ENCODE peak calls at places on chromosome 12, in seven cellular contexts. One of them, this sample, is unnamed.

GRCh38 chr12:78671295-78671694 is 193.3 kb upstream of the SYT1 start:
- DNase-seq in tibial nerve: no peak
- DNase-seq in hepatocyte: peak; percentile 36
- DNase-seq in stomach: no peak
- DNase-seq in body of pancreas: no peak
- DNase-seq in thoracic aorta: no peak
- DNase-seq in effector memory CD4-positive, alpha-beta T cell: no peak
- DNase-seq in this sample: peak; percentile 11

GRCh38 chr12:70719672-70720420 is 82.6 kb upstream of the PTPRB start:
- DNase-seq in hepatocyte: peak; percentile 71
- DNase-seq in thoracic aorta: no peak
- DNase-seq in effector memory CD4-positive, alpha-beta T cell: no peak
- DNase-seq in tibial nerve: peak; percentile 18
- DNase-seq in stomach: no peak
- DNase-seq in body of pancreas: peak; percentile 33
- DNase-seq in this sample: peak; percentile 33

GRCh38 chr12:2999265-2999841 is 40.2 kb downstream of the TEAD4 start:
- DNase-seq in tibial nerve: no peak
- DNase-seq in hepatocyte: no peak
- DNase-seq in effector memory CD4-positive, alpha-beta T cell: no peak
- DNase-seq in thoracic aorta: no peak
- DNase-seq in body of pancreas: peak; percentile 97
- DNase-seq in stomach: no peak
- DNase-seq in this sample: no peak

GRCh38 chr12:68557011-68557715 is 53.5 kb upstream of the RAP1B start:
- DNase-seq in thoracic aorta: no peak
- DNase-seq in hepatocyte: no peak
- DNase-seq in stomach: no peak
- DNase-seq in tibial nerve: no peak
- DNase-seq in effector memory CD4-positive, alpha-beta T cell: no peak
- DNase-seq in body of pancreas: no peak
- DNase-seq in this sample: no peak

GRCh38 chr12:106303202-106303820 is 778 bp downstream of the TCP11L2 start:
- DNase-seq in thoracic aorta: peak; percentile 74
- DNase-seq in stomach: peak; percentile 81
- DNase-seq in effector memory CD4-positive, alpha-beta T cell: peak; percentile 91
- DNase-seq in body of pancreas: peak; percentile 89
- DNase-seq in tibial nerve: peak; percentile 80
- DNase-seq in hepatocyte: peak; percentile 93
- DNase-seq in this sample: peak; percentile 52

GRCh38 chr12:16603265-16603915 is 2.6 kb downstream of the LMO3 start:
- DNase-seq in body of pancreas: no peak
- DNase-seq in stomach: no peak
- DNase-seq in hepatocyte: no peak
- DNase-seq in thoracic aorta: no peak
- DNase-seq in tibial nerve: no peak
- DNase-seq in effector memory CD4-positive, alpha-beta T cell: no peak
- DNase-seq in this sample: no peak

GRCh38 chr12:113030875-113031525 is 25.5 kb upstream of the DTX1 start:
- DNase-seq in tibial nerve: peak; percentile 40
- DNase-seq in hepatocyte: peak; percentile 72
- DNase-seq in body of pancreas: peak; percentile 40
- DNase-seq in stomach: no peak
- DNase-seq in effector memory CD4-positive, alpha-beta T cell: no peak
- DNase-seq in thoracic aorta: no peak
- DNase-seq in this sample: peak; percentile 47

GRCh38 chr12:52976574-52977071 is 27.7 kb downstream of the KRT18 start:
- DNase-seq in tibial nerve: no peak
- DNase-seq in body of pancreas: no peak
- DNase-seq in thoracic aorta: no peak
- DNase-seq in effector memory CD4-positive, alpha-beta T cell: no peak
- DNase-seq in hepatocyte: no peak
- DNase-seq in stomach: no peak
- DNase-seq in this sample: no peak

GRCh38 chr12:119461815-119462214 is 127.3 kb downstream of the CCDC60 start:
- DNase-seq in body of pancreas: no peak
- DNase-seq in tibial nerve: no peak
- DNase-seq in effector memory CD4-positive, alpha-beta T cell: no peak
- DNase-seq in thoracic aorta: no peak
- DNase-seq in stomach: no peak
- DNase-seq in hepatocyte: no peak
- DNase-seq in this sample: no peak

GRCh38 chr12:123767613-123768012 is 5.5 kb downstream of the DNAH10 start:
- DNase-seq in thoracic aorta: no peak
- DNase-seq in effector memory CD4-positive, alpha-beta T cell: no peak
- DNase-seq in stomach: no peak
- DNase-seq in tibial nerve: no peak
- DNase-seq in hepatocyte: no peak
- DNase-seq in body of pancreas: no peak
- DNase-seq in this sample: no peak

GRCh38 chr12:115323223-115323905 is 639.4 kb upstream of the TBX3 start:
- DNase-seq in tibial nerve: no peak
- DNase-seq in thoracic aorta: no peak
- DNase-seq in body of pancreas: no peak
- DNase-seq in stomach: no peak
- DNase-seq in hepatocyte: no peak
- DNase-seq in effector memory CD4-positive, alpha-beta T cell: no peak
- DNase-seq in this sample: no peak

GRCh38 chr12:103011974-103012763 is 54.7 kb downstream of the ASCL1 start:
- DNase-seq in body of pancreas: no peak
- DNase-seq in stomach: no peak
- DNase-seq in hepatocyte: no peak
- DNase-seq in effector memory CD4-positive, alpha-beta T cell: no peak
- DNase-seq in tibial nerve: no peak
- DNase-seq in thoracic aorta: no peak
- DNase-seq in this sample: no peak

GRCh38 chr12:81070846-81071245 is 7.0 kb upstream of the ACSS3 start:
- DNase-seq in tibial nerve: no peak
- DNase-seq in hepatocyte: no peak
- DNase-seq in stomach: no peak
- DNase-seq in body of pancreas: no peak
- DNase-seq in effector memory CD4-positive, alpha-beta T cell: no peak
- DNase-seq in thoracic aorta: no peak
- DNase-seq in this sample: no peak

GRCh38 chr12:69062838-69063237 is 129.9 kb upstream of the CPM start:
- DNase-seq in effector memory CD4-positive, alpha-beta T cell: no peak
- DNase-seq in stomach: no peak
- DNase-seq in thoracic aorta: no peak
- DNase-seq in hepatocyte: no peak
- DNase-seq in body of pancreas: no peak
- DNase-seq in tibial nerve: no peak
- DNase-seq in this sample: no peak

GRCh38 chr12:32874083-32874482 is 22.5 kb downstream of the PKP2 start:
- DNase-seq in body of pancreas: no peak
- DNase-seq in stomach: no peak
- DNase-seq in effector memory CD4-positive, alpha-beta T cell: no peak
- DNase-seq in tibial nerve: no peak
- DNase-seq in hepatocyte: no peak
- DNase-seq in thoracic aorta: no peak
- DNase-seq in this sample: no peak

GRCh38 chr12:54419088-54419887 is at the start of gene ITGA5:
- DNase-seq in thoracic aorta: no peak
- DNase-seq in effector memory CD4-positive, alpha-beta T cell: peak; percentile 40
- DNase-seq in tibial nerve: peak; percentile 73
- DNase-seq in hepatocyte: peak; percentile 79
- DNase-seq in body of pancreas: peak; percentile 78
- DNase-seq in stomach: peak; percentile 66
- DNase-seq in this sample: peak; percentile 75

GRCh38 chr12:105805730-105806390 is 332.9 kb downstream of the NUAK1 start:
- DNase-seq in hepatocyte: no peak
- DNase-seq in body of pancreas: no peak
- DNase-seq in tibial nerve: no peak
- DNase-seq in stomach: no peak
- DNase-seq in thoracic aorta: no peak
- DNase-seq in effector memory CD4-positive, alpha-beta T cell: no peak
- DNase-seq in this sample: no peak

GRCh38 chr12:54984602-54985376 is at the start of gene TESPA1:
- DNase-seq in hepatocyte: no peak
- DNase-seq in body of pancreas: peak; percentile 40
- DNase-seq in effector memory CD4-positive, alpha-beta T cell: peak; percentile 75
- DNase-seq in stomach: peak; percentile 54
- DNase-seq in tibial nerve: peak; percentile 56
- DNase-seq in thoracic aorta: peak; percentile 3
- DNase-seq in this sample: no peak

GRCh38 chr12:90235642-90236041 is 527.0 kb upstream of the ATP2B1 start:
- DNase-seq in tibial nerve: no peak
- DNase-seq in hepatocyte: no peak
- DNase-seq in thoracic aorta: no peak
- DNase-seq in body of pancreas: no peak
- DNase-seq in stomach: no peak
- DNase-seq in effector memory CD4-positive, alpha-beta T cell: no peak
- DNase-seq in this sample: no peak

GRCh38 chr12:34302131-34302885 is 280.0 kb downstream of the ALG10 start:
- DNase-seq in body of pancreas: no peak
- DNase-seq in hepatocyte: no peak
- DNase-seq in effector memory CD4-positive, alpha-beta T cell: no peak
- DNase-seq in tibial nerve: no peak
- DNase-seq in stomach: no peak
- DNase-seq in thoracic aorta: no peak
- DNase-seq in this sample: no peak

GRCh38 chr12:34303091-34303870 is 281.0 kb downstream of the ALG10 start:
- DNase-seq in hepatocyte: no peak
- DNase-seq in tibial nerve: no peak
- DNase-seq in stomach: no peak
- DNase-seq in effector memory CD4-positive, alpha-beta T cell: no peak
- DNase-seq in body of pancreas: no peak
- DNase-seq in thoracic aorta: no peak
- DNase-seq in this sample: no peak

GRCh38 chr12:34304546-34304945 is 282.2 kb downstream of the ALG10 start:
- DNase-seq in stomach: no peak
- DNase-seq in body of pancreas: no peak
- DNase-seq in thoracic aorta: no peak
- DNase-seq in tibial nerve: no peak
- DNase-seq in effector memory CD4-positive, alpha-beta T cell: no peak
- DNase-seq in hepatocyte: no peak
- DNase-seq in this sample: no peak

GRCh38 chr12:34305176-34305575 is 282.9 kb downstream of the ALG10 start:
- DNase-seq in hepatocyte: no peak
- DNase-seq in stomach: no peak
- DNase-seq in thoracic aorta: no peak
- DNase-seq in tibial nerve: no peak
- DNase-seq in body of pancreas: no peak
- DNase-seq in effector memory CD4-positive, alpha-beta T cell: no peak
- DNase-seq in this sample: no peak

DNA sequence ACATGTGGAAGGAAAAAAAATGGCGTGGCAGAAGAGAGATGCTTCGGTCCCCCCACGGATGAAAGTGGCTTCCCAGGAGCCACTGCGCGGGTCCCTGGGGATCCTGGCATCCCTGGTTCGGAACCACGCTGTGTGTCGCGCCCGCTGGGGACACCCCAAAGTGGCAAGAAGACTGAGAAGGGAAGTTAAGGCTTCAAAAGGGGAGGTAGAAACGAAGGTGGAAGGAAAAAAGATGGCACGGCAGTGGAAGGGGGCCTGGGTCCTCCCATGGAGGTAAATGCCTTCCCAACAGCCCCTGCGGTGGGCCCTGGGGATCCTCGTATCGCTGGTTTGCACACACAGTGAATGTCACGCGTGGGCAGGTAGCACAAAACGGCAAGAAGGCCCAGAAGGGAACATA is 281.7 kb downstream of the ALG10 start:
- DNase-seq in thoracic aorta: no peak
- DNase-seq in effector memory CD4-positive, alpha-beta T cell: no peak
- DNase-seq in stomach: no peak
- DNase-seq in hepatocyte: no peak
- DNase-seq in tibial nerve: no peak
- DNase-seq in body of pancreas: no peak
- DNase-seq in this sample: no peak
- H3K9me3 ChIP-seq in thoracic aorta: no peaks in the 10 kb centered on the region
- H3K9me3 ChIP-seq in effector memory CD4-positive, alpha-beta T cell: peaks cover 3% of the 10 kb centered on the region
- H3K9me3 ChIP-seq in stomach: peaks cover 91% of the 10 kb centered on the region
- H3K9me3 ChIP-seq in hepatocyte: no peaks in the 10 kb centered on the region
- H3K9me3 ChIP-seq in tibial nerve: peaks cover 98% of the 10 kb centered on the region
- H3K9me3 ChIP-seq in body of pancreas: no peaks in the 10 kb centered on the region
- H3K9me3 ChIP-seq in this sample: no peaks in the 10 kb centered on the region

DNA sequence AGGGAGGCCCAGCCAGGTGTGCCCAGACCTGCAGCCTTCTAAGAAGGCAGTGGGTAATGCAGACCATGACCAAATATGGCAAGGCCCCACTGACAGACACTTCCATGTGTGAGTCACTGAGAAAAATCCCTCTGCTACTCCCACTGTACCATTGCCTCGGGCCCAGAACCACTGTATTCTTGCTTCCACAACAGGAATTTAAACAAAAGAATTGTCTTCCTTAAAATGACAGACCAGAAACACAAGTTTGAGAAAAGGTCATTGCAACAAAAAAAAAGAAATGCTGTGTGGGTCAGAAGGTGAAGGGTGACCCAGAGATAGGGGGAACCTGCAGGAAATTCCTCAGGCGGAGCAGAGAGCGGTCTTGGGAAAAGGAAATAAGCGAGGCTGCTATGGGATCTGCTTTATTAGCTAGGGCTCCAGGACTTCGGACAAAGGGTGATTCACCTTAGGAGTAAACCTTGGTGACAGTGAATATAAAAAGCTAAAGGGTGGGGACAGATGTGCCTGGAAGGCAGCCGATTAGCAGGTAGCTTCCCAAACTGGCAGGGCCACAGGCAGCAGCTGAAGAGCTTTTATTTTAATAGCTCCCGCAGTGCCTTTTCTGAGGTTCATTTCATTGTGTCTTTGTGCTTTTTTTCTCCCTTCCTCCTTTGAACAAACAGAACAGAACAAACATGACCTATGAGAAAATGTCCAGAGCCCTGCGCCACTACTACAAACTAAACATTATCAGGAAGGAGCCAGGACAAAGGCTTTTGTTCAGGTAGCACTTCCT is 185.3 kb upstream of the BCL2L14 start:
- DNase-seq in thoracic aorta: no peak
- DNase-seq in tibial nerve: no peak
- DNase-seq in hepatocyte: peak; percentile 53
- DNase-seq in body of pancreas: peak; percentile 62
- DNase-seq in stomach: peak; percentile 46
- DNase-seq in effector memory CD4-positive, alpha-beta T cell: no peak
- DNase-seq in this sample: no peak
- H3K27ac ChIP-seq in thoracic aorta: no peak overlapping the region
- H3K27ac ChIP-seq in tibial nerve: no peak overlapping the region
- H3K27ac ChIP-seq in hepatocyte: peak overlapping the region; percentile 88
- H3K27ac ChIP-seq in body of pancreas: peak overlapping the region; percentile 66
- H3K27ac ChIP-seq in stomach: peak overlapping the region; percentile 89
- H3K27ac ChIP-seq in effector memory CD4-positive, alpha-beta T cell: no peak overlapping the region
- H3K27ac ChIP-seq in this sample: no peak overlapping the region

DNA sequence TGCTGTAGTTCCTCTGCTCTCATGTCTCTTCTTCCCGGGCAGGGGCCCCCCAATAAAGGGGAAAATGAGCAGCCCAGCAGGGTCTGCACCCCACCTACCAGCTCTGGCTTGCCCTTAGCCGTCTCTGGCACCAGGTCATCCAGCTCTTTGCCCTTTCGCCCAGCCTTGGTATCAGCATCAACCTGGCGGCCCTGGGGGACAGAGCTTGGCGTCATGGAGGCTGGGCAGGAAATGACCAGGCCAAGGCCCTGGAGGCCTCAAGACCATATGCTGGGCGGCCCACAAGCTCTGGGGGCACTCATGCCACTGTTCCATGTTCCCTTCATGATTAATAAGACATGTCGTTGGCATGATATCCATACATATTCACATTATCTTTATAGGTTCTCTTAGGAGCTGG is 14.7 kb downstream of the MYL6 start:
- DNase-seq in hepatocyte: no peak
- DNase-seq in thoracic aorta: no peak
- DNase-seq in stomach: no peak
- DNase-seq in tibial nerve: no peak
- DNase-seq in body of pancreas: no peak
- DNase-seq in effector memory CD4-positive, alpha-beta T cell: no peak
- DNase-seq in this sample: no peak
- H3K36me3 ChIP-seq in hepatocyte: no peaks in the 10 kb centered on the region
- H3K36me3 ChIP-seq in thoracic aorta: peaks cover 79% of the 10 kb centered on the region
- H3K36me3 ChIP-seq in stomach: peaks cover 82% of the 10 kb centered on the region
- H3K36me3 ChIP-seq in tibial nerve: peaks cover 7% of the 10 kb centered on the region
- H3K36me3 ChIP-seq in body of pancreas: peaks cover 47% of the 10 kb centered on the region
- H3K36me3 ChIP-seq in effector memory CD4-positive, alpha-beta T cell: peaks cover 77% of the 10 kb centered on the region
- H3K36me3 ChIP-seq in this sample: peaks cover 61% of the 10 kb centered on the region

GRCh38 chr12:1542599-1542998 is 51.8 kb downstream of the FBXL14 start:
- DNase-seq in tibial nerve: no peak
- DNase-seq in effector memory CD4-positive, alpha-beta T cell: no peak
- DNase-seq in body of pancreas: no peak
- DNase-seq in hepatocyte: no peak
- DNase-seq in thoracic aorta: no peak
- DNase-seq in stomach: no peak
- DNase-seq in this sample: no peak
- H3K9me3 ChIP-seq in tibial nerve: peaks cover 7% of the 10 kb centered on the region
- H3K9me3 ChIP-seq in effector memory CD4-positive, alpha-beta T cell: no peaks in the 10 kb centered on the region
- H3K9me3 ChIP-seq in body of pancreas: no peaks in the 10 kb centered on the region
- H3K9me3 ChIP-seq in hepatocyte: no peaks in the 10 kb centered on the region
- H3K9me3 ChIP-seq in thoracic aorta: no peaks in the 10 kb centered on the region
- H3K9me3 ChIP-seq in stomach: no peaks in the 10 kb centered on the region
- H3K9me3 ChIP-seq in this sample: no peaks in the 10 kb centered on the region

This sample was measured in SJCRH30.